ENCODE peak calls at places on chromosome 17, in five cellular contexts. V, X, R, Q and Y are unnamed samples.

GRCh38 chr17:61806941-61807340 is 56.4 kb downstream of the BRIP1 start:
- DNase-seq in Q (no peak), V (no peak), X (no peak), R (no peak), Y (no peak)

GRCh38 chr17:309361-309888 is 43.2 kb downstream of the RPH3AL start:
- DNase-seq in Q (no peak), X (peak; percentile 87), V (no peak), R (no peak), Y (no peak)

GRCh38 chr17:79918581-79919163 is 79.4 kb upstream of the CBX4 start:
- DNase-seq in R (no peak), Q (no peak), V (no peak), X (peak; percentile 0), Y (no peak)

GRCh38 chr17:32127156-32127897 is 15.0 kb upstream of the RHOT1 start:
- DNase-seq in R (peak; percentile 92), X (peak; percentile 71), V (peak; percentile 69), Q (peak; percentile 64), Y (peak; percentile 79)

GRCh38 chr17:83083368-83084201 is 4.2 kb downstream of the METRNL start:
- DNase-seq in R (no peak), Q (peak; percentile 89), V (peak; percentile 82), X (peak; percentile 89), Y (no peak)

GRCh38 chr17:82419471-82419995 is 1.1 kb upstream of the OGFOD3 start:
- DNase-seq in Q (no peak), V (no peak), R (no peak), X (no peak), Y (no peak)

GRCh38 chr17:49760909-49761558 is 2.9 kb downstream of the FAM117A start:
- DNase-seq in X (no peak), R (no peak), Q (no peak), V (no peak), Y (no peak)

GRCh38 chr17:45946841-45947256 is 52.2 kb upstream of the STH start:
- DNase-seq in Q (peak; percentile 12), X (no peak), R (no peak), V (no peak), Y (no peak)

GRCh38 chr17:1001640-1002411 is 4.9 kb downstream of the TIMM22 start:
- DNase-seq in V (no peak), Q (peak; percentile 49), R (no peak), X (no peak), Y (no peak)

GRCh38 chr17:3879591-3880417 is 13.0 kb downstream of the CAMKK1 start:
- DNase-seq in V (no peak), Q (no peak), X (no peak), R (no peak), Y (no peak)

GRCh38 chr17:12953126-12953525 is 64.7 kb downstream of the ELAC2 start:
- DNase-seq in R (no peak), V (no peak), Q (no peak), X (no peak), Y (no peak)

GRCh38 chr17:2138768-2139167 is 83.9 kb downstream of the HIC1 start:
- DNase-seq in Q (peak; percentile 59), R (peak; percentile 79), V (no peak), X (no peak), Y (no peak)

GRCh38 chr17:50028207-50029120 is 27.4 kb upstream of the ITGA3 start:
- DNase-seq in Q (peak; percentile 62), R (no peak), V (no peak), X (peak; percentile 83), Y (no peak)

GRCh38 chr17:4345569-4345968 is 20.9 kb downstream of the UBE2G1 start:
- DNase-seq in R (no peak), X (no peak), Q (no peak), V (no peak), Y (no peak)

GRCh38 chr17:55215711-55216110 is 49.0 kb upstream of the HLF start:
- DNase-seq in V (no peak), Q (no peak), X (no peak), R (no peak), Y (no peak)

GRCh38 chr17:56144205-56144604 is 9.1 kb upstream of the ANKFN1 start:
- DNase-seq in X (no peak), R (no peak), Q (no peak), V (no peak), Y (no peak)

GRCh38 chr17:71464241-71464640 is 656.6 kb upstream of the SOX9 start:
- DNase-seq in X (no peak), Q (no peak), V (no peak), R (no peak), Y (no peak)

GRCh38 chr17:36546418-36547093 is 1.8 kb downstream of the GGNBP2 start:
- DNase-seq in R (no peak), X (no peak), V (no peak), Q (no peak), Y (no peak)

GRCh38 chr17:45336390-45337182 is 19.8 kb upstream of the MAP3K14 start:
- DNase-seq in V (no peak), R (no peak), Q (no peak), X (no peak), Y (no peak)

GRCh38 chr17:35129154-35129972 is 7.9 kb downstream of the FNDC8 start:
- DNase-seq in R (no peak), Q (no peak), X (no peak), V (no peak), Y (no peak)

GRCh38 chr17:75835315-75835987 is 8.8 kb downstream of the UNC13D start:
- DNase-seq in V (no peak), R (no peak), Q (no peak), X (peak; percentile 71), Y (no peak)

GRCh38 chr17:63722403-63722802 is 19.2 kb downstream of the STRADA start:
- DNase-seq in R (no peak), Q (no peak), X (no peak), V (no peak), Y (no peak)

GRCh38 chr17:13002761-13003453 is 14.9 kb downstream of the ELAC2 start:
- DNase-seq in V (peak; percentile 39), R (peak; percentile 58), X (peak; percentile 89), Q (peak; percentile 86), Y (peak; percentile 83)

GRCh38 chr17:73952136-73952497 is 251.4 kb upstream of the RPL38 start:
- DNase-seq in X (no peak), R (no peak), V (no peak), Q (no peak), Y (no peak)

GRCh38 chr17:27879987-27880608 is 13.1 kb downstream of the LYRM9 start:
- DNase-seq in R (peak; percentile 72), Q (peak; percentile 75), V (peak; percentile 45), X (peak; percentile 85), Y (peak; percentile 76)

GRCh38 chr17:29131814-29132682 is 48.1 kb downstream of the MYO18A start:
- DNase-seq in Q (peak; percentile 79), R (no peak), X (no peak), V (no peak), Y (no peak)

GRCh38 chr17:56543280-56543679 is 50.2 kb upstream of the NOG start:
- DNase-seq in X (no peak), Q (no peak), V (no peak), R (no peak), Y (no peak)

GRCh38 chr17:44308320-44308818 is at the start of gene RUNDC3A:
- DNase-seq in R (peak; percentile 90), V (peak; percentile 89), Q (peak; percentile 77), X (peak; percentile 94), Y (peak; percentile 96)
- TF ChIP-seq CTCF in R (no peak), V (no peak), Q (no peak), X (no peak), Y (peak; percentile 11)

DNA sequence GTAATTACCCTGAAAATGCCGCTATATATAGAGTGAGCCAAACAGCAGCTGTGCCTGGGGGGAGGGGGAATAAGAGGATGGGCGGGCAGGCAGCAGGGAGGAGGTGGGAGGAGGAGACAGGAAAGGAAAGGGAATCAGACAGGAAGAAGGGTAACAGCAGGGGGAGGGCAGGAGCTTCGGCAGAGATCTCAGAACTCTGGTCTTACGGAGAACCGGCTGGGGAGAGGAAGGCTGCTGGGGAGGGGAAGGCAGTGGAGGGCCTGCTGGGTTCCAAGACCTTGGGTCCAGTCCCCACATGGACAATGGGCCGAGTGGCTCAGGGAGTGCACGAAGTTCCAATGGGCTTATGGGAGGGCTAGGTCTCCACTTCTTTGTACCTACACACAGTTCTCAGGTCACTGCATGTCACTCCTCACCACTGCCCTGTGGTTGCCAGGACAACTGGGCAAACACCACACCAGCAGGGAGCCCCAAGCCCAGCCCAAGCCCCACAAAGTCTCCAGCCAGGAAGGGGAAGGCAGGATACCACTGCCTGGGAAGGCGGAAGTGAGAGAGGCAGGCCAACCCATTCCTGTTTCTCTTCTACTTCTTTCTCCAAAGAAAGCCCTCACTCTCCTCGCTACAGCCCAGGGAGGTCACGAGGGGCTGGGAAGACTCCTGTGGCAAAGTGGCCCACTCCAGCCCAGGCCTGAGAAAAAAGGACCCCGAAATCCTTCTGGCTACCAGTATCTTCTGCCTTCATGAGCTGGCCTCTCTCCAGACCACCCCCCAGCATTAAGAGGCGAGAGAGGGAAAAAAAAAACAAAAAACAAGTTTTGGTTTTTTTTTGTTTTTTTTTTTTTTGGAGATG is 25.3 kb downstream of the G6PC3 start:
- DNase-seq in Q (peak; percentile 95), X (peak; percentile 96), R (peak; percentile 65), V (no peak), Y (no peak)
- TF ChIP-seq CTCF in Q (peak; percentile 24), X (no peak), R (no peak), V (no peak), Y (no peak)

GRCh38 chr17:78355045-78355641 is 4.7 kb downstream of the SOCS3 start:
- DNase-seq in Q (no peak), R (no peak), V (no peak), X (no peak), Y (no peak)
- TF ChIP-seq CTCF in Q (no peak), R (no peak), V (no peak), X (no peak), Y (no peak)

DNA sequence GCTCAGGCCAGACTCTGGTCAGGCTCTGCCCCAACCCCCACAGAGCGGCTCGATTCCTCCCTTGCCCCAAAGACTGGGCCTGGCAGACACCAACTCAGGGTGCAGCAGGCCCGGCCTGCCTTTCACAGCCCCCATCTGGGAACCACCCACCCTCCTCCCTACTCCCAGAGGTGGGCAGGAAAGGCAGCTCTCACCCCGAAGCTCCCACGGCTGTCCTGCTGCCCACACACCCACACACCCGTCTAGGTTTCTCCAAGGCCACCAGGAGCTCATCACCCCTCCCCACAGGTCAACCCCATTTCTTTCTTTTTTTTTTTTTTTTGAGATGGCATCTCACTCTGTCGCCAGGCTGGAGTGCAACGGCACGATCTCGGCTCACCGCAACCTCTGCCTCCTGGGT is 3.8 kb downstream of the CEP131 start:
- DNase-seq in R (no peak), V (no peak), Q (no peak), X (no peak), Y (no peak)
- TF ChIP-seq CTCF in R (no peak), V (no peak), Q (no peak), X (no peak), Y (no peak)

GRCh38 chr17:57784226-57784895 is 39.3 kb upstream of the CCDC182 start:
- DNase-seq in X (no peak), V (no peak), Q (no peak), R (no peak), Y (no peak)
- TF ChIP-seq CTCF in X (no peak), V (no peak), Q (no peak), R (no peak), Y (no peak)

DNA sequence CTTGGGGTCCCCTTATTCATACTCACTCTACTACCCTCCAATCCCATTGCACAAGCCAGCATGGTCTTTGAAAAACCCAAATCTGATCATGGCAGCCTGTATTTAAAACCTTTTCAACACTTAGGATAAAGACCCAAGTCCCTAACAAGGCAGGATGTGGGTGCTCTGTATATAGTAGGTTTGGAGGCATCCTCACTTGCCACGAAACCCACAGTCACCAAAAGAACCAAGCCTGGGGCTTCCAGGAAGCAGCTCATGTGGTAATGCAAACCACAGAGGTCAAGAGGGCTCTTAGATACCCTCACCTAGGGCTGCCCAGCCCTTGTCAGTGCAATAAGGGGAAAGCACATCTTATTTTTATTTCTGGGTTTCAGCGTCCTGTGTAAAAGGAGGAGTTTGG is 218.6 kb upstream of the ASIC2 start:
- DNase-seq in V (no peak), R (no peak), X (no peak), Q (no peak), Y (no peak)
- TF ChIP-seq CTCF in V (no peak), R (no peak), X (no peak), Q (no peak), Y (no peak)